ENCODE peak calls at places on chromosomes 12 and 14, in four cellular contexts. One of them, this sample, is unnamed.

GRCh38 chr14:91889477-91890211 is 22.3 kb upstream of the TC2N start:
- DNase-seq in testis: peak
- DNase-seq in kidney tubule cell: no peak
- DNase-seq in HT1080: no peak
- DNase-seq in this sample: no peak

GRCh38 chr12:106139422-106140141 is 828 bp upstream of the NUAK1 start:
- DNase-seq in testis: peak
- DNase-seq in kidney tubule cell: peak
- DNase-seq in HT1080: peak
- DNase-seq in this sample: peak

GRCh38 chr14:95463173-95463901 is 53.1 kb downstream of the SYNE3 start:
- DNase-seq in testis: no peak
- DNase-seq in kidney tubule cell: no peak
- DNase-seq in HT1080: no peak
- DNase-seq in this sample: no peak

GRCh38 chr14:103488960-103489359 is 33.7 kb downstream of the CKB start:
- DNase-seq in testis: no peak
- DNase-seq in kidney tubule cell: no peak
- DNase-seq in HT1080: no peak
- DNase-seq in this sample: no peak

GRCh38 chr14:75217508-75218206 is 41.2 kb upstream of the TMED10 start:
- DNase-seq in testis: no peak
- DNase-seq in kidney tubule cell: no peak
- DNase-seq in HT1080: peak
- DNase-seq in this sample: no peak

GRCh38 chr14:100560471-100560870 is 26.7 kb downstream of the BEGAIN start:
- DNase-seq in testis: no peak
- DNase-seq in kidney tubule cell: no peak
- DNase-seq in HT1080: no peak
- DNase-seq in this sample: no peak

GRCh38 chr14:41859336-41859735 is 252.7 kb downstream of the LRFN5 start:
- DNase-seq in testis: no peak
- DNase-seq in kidney tubule cell: no peak
- DNase-seq in HT1080: no peak
- DNase-seq in this sample: no peak

GRCh38 chr14:105192866-105193731 is 12.0 kb upstream of the NUDT14 start:
- DNase-seq in testis: no peak
- DNase-seq in kidney tubule cell: no peak
- DNase-seq in HT1080: peak
- DNase-seq in this sample: no peak

GRCh38 chr12:118356809-118357326 is 15.8 kb downstream of the TAOK3 start:
- DNase-seq in testis: no peak
- DNase-seq in kidney tubule cell: peak
- DNase-seq in HT1080: peak
- DNase-seq in this sample: no peak

GRCh38 chr12:124297389-124297788 is 2.5 kb downstream of the RFLNA start:
- DNase-seq in testis: no peak
- DNase-seq in kidney tubule cell: no peak
- DNase-seq in HT1080: no peak
- DNase-seq in this sample: no peak

GRCh38 chr12:12456637-12457036 is 99.8 kb downstream of the BORCS5 start:
- DNase-seq in testis: no peak
- DNase-seq in kidney tubule cell: no peak
- DNase-seq in HT1080: peak
- DNase-seq in this sample: no peak

GRCh38 chr14:63209160-63209559 is 4.9 kb downstream of the RHOJ start:
- DNase-seq in testis: no peak
- DNase-seq in kidney tubule cell: no peak
- DNase-seq in HT1080: no peak
- DNase-seq in this sample: no peak